ENCODE peak calls at places on chromosomes 12 and 14, in seven cellular contexts. Y is cardiac muscle cell; U is T follicular helper cell; X is tibial artery; J is foreskin melanocyte; F is iris pigment epithelial cell; P is activated CD4-positive, alpha-beta T cell treated with anti-CD3 and anti-CD28 coated beads, Interleukin-2, amount 50 U/mL, for 4 hours. O is an unnamed sample.

GRCh38 chr14:93042968-93043940 is 72.5 kb downstream of the ITPK1 start:
- DNase-seq in Y (no peak), U (no peak), X (peak; percentile 57), J (no peak), F (peak; percentile 81), P (no peak), O (no peak)

GRCh38 chr12:122366685-122367475 is 55.6 kb downstream of the CLIP1 start:
- DNase-seq in Y (no peak), U (no peak), X (peak; percentile 74), J (peak; percentile 93), F (peak; percentile 95), P (no peak), O (no peak)

GRCh38 chr14:104717137-104717536 is 6.9 kb upstream of the ADSS1 start:
- DNase-seq in Y (no peak), U (no peak), X (no peak), J (no peak), F (no peak), P (no peak), O (no peak)

GRCh38 chr12:76878899-76879709 is at the start of gene CSRP2:
- DNase-seq in Y (peak; percentile 98), U (peak; percentile 26), X (peak; percentile 88), J (peak; percentile 60), F (peak; percentile 70), P (peak; percentile 26), O (peak; percentile 34)

GRCh38 chr12:53062977-53063707 is 13.3 kb downstream of the TNS2 start:
- DNase-seq in Y (no peak), U (no peak), X (no peak), J (no peak), F (no peak), P (no peak), O (no peak)

GRCh38 chr12:65695077-65695865 is 129.0 kb upstream of the HMGA2 start:
- DNase-seq in Y (peak; percentile 38), U (no peak), X (peak; percentile 33), J (peak; percentile 96), F (peak; percentile 100), P (no peak), O (no peak)

GRCh38 chr12:20097561-20097960 is 270.8 kb upstream of the PDE3A start:
- DNase-seq in Y (no peak), U (no peak), X (no peak), J (peak; percentile 83), F (peak; percentile 43), P (no peak), O (no peak)

GRCh38 chr14:41606249-41607118 is at the start of gene LRFN5:
- DNase-seq in Y (peak; percentile 69), U (no peak), X (no peak), J (no peak), F (peak; percentile 47), P (no peak), O (no peak)

GRCh38 chr14:70281938-70282337 is 77.5 kb downstream of the COX16 start:
- DNase-seq in Y (no peak), U (no peak), X (no peak), J (no peak), F (no peak), P (no peak), O (no peak)

GRCh38 chr12:131321988-131322387 is 368.3 kb downstream of the ADGRD1 start:
- DNase-seq in Y (no peak), U (no peak), X (no peak), J (no peak), F (no peak), P (no peak), O (no peak)

GRCh38 chr12:51225800-51226199 is 7.9 kb upstream of the POU6F1 start:
- DNase-seq in Y (no peak), U (no peak), X (no peak), J (no peak), F (no peak), P (no peak), O (no peak)

GRCh38 chr14:99430491-99430890 is 50.2 kb downstream of the SETD3 start:
- DNase-seq in Y (peak; percentile 34), U (peak; percentile 10), X (no peak), J (no peak), F (peak; percentile 17), P (peak; percentile 8), O (peak; percentile 7)

GRCh38 chr14:103910262-103910935 is 17.9 kb upstream of the TDRD9 start:
- DNase-seq in Y (peak; percentile 95), U (peak; percentile 60), X (peak; percentile 55), J (peak; percentile 19), F (peak; percentile 73), P (peak; percentile 69), O (peak; percentile 67)

GRCh38 chr14:58469309-58469708 is 41.8 kb downstream of the KIAA0586 start:
- DNase-seq in Y (no peak), U (no peak), X (no peak), J (no peak), F (no peak), P (no peak), O (no peak)

GRCh38 chr12:112393328-112393727 is 11.1 kb upstream of the HECTD4 start:
- DNase-seq in Y (no peak), U (no peak), X (no peak), J (no peak), F (no peak), P (no peak), O (no peak)

GRCh38 chr12:9792185-9792900 is 31.6 kb upstream of the CD69 start:
- DNase-seq in Y (no peak), U (no peak), X (no peak), J (no peak), F (no peak), P (no peak), O (no peak)

GRCh38 chr14:68539311-68539737 is 253.5 kb downstream of the ZFP36L1 start:
- DNase-seq in Y (peak; percentile 25), U (no peak), X (no peak), J (no peak), F (no peak), P (no peak), O (no peak)

GRCh38 chr12:54419088-54419887 is at the start of gene ITGA5:
- DNase-seq in Y (peak; percentile 69), U (peak; percentile 34), X (peak; percentile 86), J (no peak), F (peak; percentile 71), P (peak; percentile 37), O (peak; percentile 19)

GRCh38 chr12:49540229-49541139 is 1.7 kb downstream of the KCNH3 start:
- DNase-seq in Y (peak; percentile 1), U (no peak), X (no peak), J (no peak), F (no peak), P (no peak), O (no peak)

GRCh38 chr14:48553443-48553842 is 878.0 kb upstream of the MDGA2 start:
- DNase-seq in Y (no peak), U (no peak), X (no peak), J (no peak), F (no peak), P (no peak), O (no peak)

GRCh38 chr12:91424506-91424905 is 241.9 kb upstream of the DCN start:
- DNase-seq in Y (no peak), U (no peak), X (no peak), J (no peak), F (no peak), P (no peak), O (no peak)

GRCh38 chr14:50955373-50956043 is 11.2 kb upstream of the PYGL start:
- DNase-seq in Y (peak; percentile 20), U (no peak), X (peak; percentile 80), J (peak; percentile 88), F (peak; percentile 99), P (no peak), O (no peak)

GRCh38 chr14:90903101-90903500 is 86.9 kb upstream of the TTC7B start:
- DNase-seq in Y (peak; percentile 68), U (peak; percentile 33), X (peak; percentile 51), J (peak; percentile 42), F (peak; percentile 63), P (peak; percentile 55), O (peak; percentile 39)

GRCh38 chr12:113533842-113534375 is 62.2 kb upstream of the LHX5 start:
- DNase-seq in Y (no peak), U (no peak), X (no peak), J (no peak), F (no peak), P (no peak), O (no peak)

GRCh38 chr12:13947237-13947945 is 34.0 kb downstream of the GRIN2B start:
- DNase-seq in Y (no peak), U (no peak), X (no peak), J (no peak), F (no peak), P (no peak), O (no peak)

GRCh38 chr14:31228533-31228932 is 20.9 kb upstream of the HECTD1 start:
- DNase-seq in Y (no peak), U (no peak), X (no peak), J (no peak), F (peak; percentile 8), P (no peak), O (no peak)

GRCh38 chr12:58395470-58395869 is 454.1 kb downstream of the ATP23 start:
- DNase-seq in Y (no peak), U (no peak), X (no peak), J (no peak), F (peak; percentile 57), P (no peak), O (no peak)

GRCh38 chr12:31034372-31034771 is 39.3 kb upstream of the DDX11 start:
- DNase-seq in Y (no peak), U (no peak), X (no peak), J (no peak), F (no peak), P (no peak), O (no peak)

GRCh38 chr12:124730455-124730932 is 133.2 kb downstream of the SCARB1 start:
- DNase-seq in Y (peak; percentile 80), U (no peak), X (no peak), J (peak; percentile 44), F (peak; percentile 52), P (no peak), O (no peak)

GRCh38 chr14:56796259-56796658 is 14.0 kb downstream of the OTX2 start:
- DNase-seq in Y (no peak), U (no peak), X (no peak), J (no peak), F (no peak), P (no peak), O (no peak)

GRCh38 chr12:6201775-6202292 is 1.6 kb downstream of the CD9 start:
- DNase-seq in Y (no peak), U (no peak), X (no peak), J (no peak), F (no peak), P (no peak), O (no peak)

GRCh38 chr12:109153711-109154434 is 37.5 kb downstream of the ACACB start:
- DNase-seq in Y (peak; percentile 17), U (no peak), X (no peak), J (no peak), F (no peak), P (peak; percentile 4), O (no peak)

GRCh38 chr12:66365718-66366485 is 63.6 kb downstream of the HELB start:
- DNase-seq in Y (no peak), U (no peak), X (no peak), J (no peak), F (peak; percentile 48), P (no peak), O (no peak)

GRCh38 chr14:76887196-76887595 is 61.0 kb downstream of the LRRC74A start:
- DNase-seq in Y (no peak), U (no peak), X (no peak), J (no peak), F (no peak), P (no peak), O (no peak)

GRCh38 chr14:104792945-104793702 is 2.4 kb downstream of the AKT1 start:
- DNase-seq in Y (no peak), U (no peak), X (no peak), J (no peak), F (no peak), P (no peak), O (no peak)

GRCh38 chr12:62128186-62128965 is 131.8 kb upstream of the USP15 start:
- DNase-seq in Y (no peak), U (no peak), X (no peak), J (no peak), F (no peak), P (no peak), O (no peak)

GRCh38 chr14:94120667-94121335 is 8.6 kb downstream of the IFI27L2 start:
- DNase-seq in Y (no peak), U (no peak), X (no peak), J (peak; percentile 85), F (peak; percentile 24), P (no peak), O (no peak)

GRCh38 chr12:43882578-43883178 is 46.8 kb downstream of the TMEM117 start:
- DNase-seq in Y (peak; percentile 62), U (peak; percentile 7), X (no peak), J (peak; percentile 51), F (peak; percentile 73), P (peak; percentile 10), O (no peak)

O was measured in T-helper 2 cell.